ENCODE peak calls at places on chromosome 14, in four cellular contexts. One of them, this sample, is unnamed.

GRCh38 chr14:93008381-93008780 is 85.4 kb downstream of the CHGA start:
- DNase-seq in DMS153: no peak
- DNase-seq in effector memory CD4-positive, alpha-beta T cell: no peak
- DNase-seq in mucosa of gallbladder: peak; percentile 47
- DNase-seq in this sample: no peak

GRCh38 chr14:105477659-105478623 is 3.3 kb downstream of the CRIP2 start:
- DNase-seq in DMS153: no peak
- DNase-seq in effector memory CD4-positive, alpha-beta T cell: peak; percentile 71
- DNase-seq in mucosa of gallbladder: no peak
- DNase-seq in this sample: peak; percentile 24

GRCh38 chr14:96407980-96408570 is 16.1 kb downstream of the AK7 start:
- DNase-seq in DMS153: no peak
- DNase-seq in effector memory CD4-positive, alpha-beta T cell: no peak
- DNase-seq in mucosa of gallbladder: no peak
- DNase-seq in this sample: no peak

GRCh38 chr14:106586098-106586704 is 1059.8 kb downstream of the TMEM121 start:
- DNase-seq in DMS153: no peak
- DNase-seq in effector memory CD4-positive, alpha-beta T cell: peak; percentile 40
- DNase-seq in mucosa of gallbladder: peak; percentile 26
- DNase-seq in this sample: peak; percentile 46

GRCh38 chr14:94387051-94388026 is 1.1 kb downstream of the SERPINA1 start:
- DNase-seq in DMS153: no peak
- DNase-seq in effector memory CD4-positive, alpha-beta T cell: no peak
- DNase-seq in mucosa of gallbladder: peak; percentile 34
- DNase-seq in this sample: no peak

GRCh38 chr14:21299562-21300130 is 19.8 kb downstream of the RPGRIP1 start:
- DNase-seq in DMS153: no peak
- DNase-seq in effector memory CD4-positive, alpha-beta T cell: no peak
- DNase-seq in mucosa of gallbladder: no peak
- DNase-seq in this sample: no peak

GRCh38 chr14:52987514-52987913 is 36.7 kb upstream of the FERMT2 start:
- DNase-seq in DMS153: no peak
- DNase-seq in effector memory CD4-positive, alpha-beta T cell: no peak
- DNase-seq in mucosa of gallbladder: no peak
- DNase-seq in this sample: no peak

GRCh38 chr14:69495341-69495921 is 10.9 kb downstream of the PLEKHD1 start:
- DNase-seq in DMS153: no peak
- DNase-seq in effector memory CD4-positive, alpha-beta T cell: no peak
- DNase-seq in mucosa of gallbladder: no peak
- DNase-seq in this sample: no peak

GRCh38 chr14:99946652-99947489 is 118.4 kb upstream of the EVL start:
- DNase-seq in DMS153: no peak
- DNase-seq in effector memory CD4-positive, alpha-beta T cell: peak; percentile 32
- DNase-seq in mucosa of gallbladder: no peak
- DNase-seq in this sample: peak; percentile 55

GRCh38 chr14:28768549-28768870 is 1.9 kb downstream of the FOXG1 start:
- DNase-seq in DMS153: no peak
- DNase-seq in effector memory CD4-positive, alpha-beta T cell: no peak
- DNase-seq in mucosa of gallbladder: no peak
- DNase-seq in this sample: no peak

GRCh38 chr14:72291908-72292688 is 359.9 kb downstream of the RGS6 start:
- DNase-seq in DMS153: no peak
- DNase-seq in effector memory CD4-positive, alpha-beta T cell: no peak
- DNase-seq in mucosa of gallbladder: peak; percentile 22
- DNase-seq in this sample: peak; percentile 46

GRCh38 chr14:94646481-94646880 is 34.3 kb downstream of the SERPINA3 start:
- DNase-seq in DMS153: no peak
- DNase-seq in effector memory CD4-positive, alpha-beta T cell: no peak
- DNase-seq in mucosa of gallbladder: no peak
- DNase-seq in this sample: no peak

GRCh38 chr14:22875003-22875747 is 3.6 kb downstream of the LRP10 start:
- DNase-seq in DMS153: no peak
- DNase-seq in effector memory CD4-positive, alpha-beta T cell: no peak
- DNase-seq in mucosa of gallbladder: no peak
- DNase-seq in this sample: no peak

GRCh38 chr14:104328607-104329006 is 190.2 kb downstream of the KIF26A start:
- DNase-seq in DMS153: no peak
- DNase-seq in effector memory CD4-positive, alpha-beta T cell: no peak
- DNase-seq in mucosa of gallbladder: no peak
- DNase-seq in this sample: no peak

GRCh38 chr14:34489324-34489723 is 27.3 kb upstream of the SPTSSA start:
- DNase-seq in DMS153: no peak
- DNase-seq in effector memory CD4-positive, alpha-beta T cell: no peak
- DNase-seq in mucosa of gallbladder: no peak
- DNase-seq in this sample: no peak

GRCh38 chr14:58663494-58664111 is 25.8 kb downstream of the DACT1 start:
- DNase-seq in DMS153: peak; percentile 73
- DNase-seq in effector memory CD4-positive, alpha-beta T cell: no peak
- DNase-seq in mucosa of gallbladder: peak; percentile 26
- DNase-seq in this sample: no peak

GRCh38 chr14:87508333-87508732 is 484.6 kb downstream of the GALC start:
- DNase-seq in DMS153: no peak
- DNase-seq in effector memory CD4-positive, alpha-beta T cell: no peak
- DNase-seq in mucosa of gallbladder: no peak
- DNase-seq in this sample: no peak

GRCh38 chr14:43184540-43184939 is 1322.5 kb downstream of the FSCB start:
- DNase-seq in DMS153: no peak
- DNase-seq in effector memory CD4-positive, alpha-beta T cell: no peak
- DNase-seq in mucosa of gallbladder: no peak
- DNase-seq in this sample: no peak

GRCh38 chr14:102288139-102288538 is 16.8 kb downstream of the MOK start:
- DNase-seq in DMS153: no peak
- DNase-seq in effector memory CD4-positive, alpha-beta T cell: no peak
- DNase-seq in mucosa of gallbladder: no peak
- DNase-seq in this sample: no peak

GRCh38 chr14:77988966-77989365 is 181.2 kb upstream of the NRXN3 start:
- DNase-seq in DMS153: no peak
- DNase-seq in effector memory CD4-positive, alpha-beta T cell: no peak
- DNase-seq in mucosa of gallbladder: no peak
- DNase-seq in this sample: no peak

GRCh38 chr14:30607156-30607780 is 14.9 kb upstream of the SCFD1 start:
- DNase-seq in DMS153: no peak
- DNase-seq in effector memory CD4-positive, alpha-beta T cell: no peak
- DNase-seq in mucosa of gallbladder: no peak
- DNase-seq in this sample: peak; percentile 8

GRCh38 chr14:91511014-91511466 is 930 bp upstream of the PPP4R3A start:
- DNase-seq in DMS153: no peak
- DNase-seq in effector memory CD4-positive, alpha-beta T cell: no peak
- DNase-seq in mucosa of gallbladder: no peak
- DNase-seq in this sample: peak; percentile 58

This sample was measured in NB4.